ENCODE peak calls at places on chromosome 2, in six cellular contexts. One of them, this sample, is unnamed.

GRCh38 chr2:134104754-134105153 is 149.1 kb upstream of the MGAT5 start:
- DNase-seq in neuronal stem cell: no peak
- DNase-seq in mesenchymal stem cell: no peak
- DNase-seq in H1: no peak
- DNase-seq in IMR-90: no peak
- DNase-seq in trophoblast cell: no peak
- DNase-seq in this sample: no peak

GRCh38 chr2:206918258-206918657 is 21.1 kb upstream of the CPO start:
- DNase-seq in neuronal stem cell: no peak
- DNase-seq in IMR-90: no peak
- DNase-seq in trophoblast cell: no peak
- DNase-seq in H1: no peak
- DNase-seq in mesenchymal stem cell: no peak
- DNase-seq in this sample: no peak

GRCh38 chr2:88016948-88017779 is 817 bp upstream of the RNU2-63P start:
- DNase-seq in neuronal stem cell: peak; percentile 65
- DNase-seq in IMR-90: no peak
- DNase-seq in mesenchymal stem cell: no peak
- DNase-seq in trophoblast cell: no peak
- DNase-seq in H1: no peak
- DNase-seq in this sample: no peak

GRCh38 chr2:195658541-195658890 is 1.5 kb downstream of the SLC39A10 start:
- DNase-seq in H1: no peak
- DNase-seq in neuronal stem cell: no peak
- DNase-seq in trophoblast cell: peak; percentile 92
- DNase-seq in IMR-90: peak; percentile 90
- DNase-seq in mesenchymal stem cell: peak; percentile 80
- DNase-seq in this sample: no peak

GRCh38 chr2:28608829-28609400 is 113.1 kb downstream of the PLB1 start:
- DNase-seq in mesenchymal stem cell: no peak
- DNase-seq in neuronal stem cell: no peak
- DNase-seq in IMR-90: no peak
- DNase-seq in trophoblast cell: no peak
- DNase-seq in H1: no peak
- DNase-seq in this sample: no peak

GRCh38 chr2:109069430-109070194 is 59.4 kb upstream of the SH3RF3 start:
- DNase-seq in mesenchymal stem cell: no peak
- DNase-seq in IMR-90: no peak
- DNase-seq in neuronal stem cell: no peak
- DNase-seq in trophoblast cell: no peak
- DNase-seq in H1: no peak
- DNase-seq in this sample: peak; percentile 77

GRCh38 chr2:20217041-20217970 is 7.6 kb downstream of the SDC1 start:
- DNase-seq in neuronal stem cell: no peak
- DNase-seq in trophoblast cell: no peak
- DNase-seq in mesenchymal stem cell: no peak
- DNase-seq in IMR-90: no peak
- DNase-seq in H1: no peak
- DNase-seq in this sample: no peak

GRCh38 chr2:218540015-218540414 is 28.1 kb downstream of the USP37 start:
- DNase-seq in neuronal stem cell: no peak
- DNase-seq in H1: no peak
- DNase-seq in mesenchymal stem cell: peak; percentile 89
- DNase-seq in trophoblast cell: peak; percentile 32
- DNase-seq in IMR-90: peak; percentile 92
- DNase-seq in this sample: no peak

GRCh38 chr2:120470717-120471060 is 124.8 kb downstream of the INHBB start:
- DNase-seq in trophoblast cell: peak; percentile 39
- DNase-seq in IMR-90: no peak
- DNase-seq in neuronal stem cell: no peak
- DNase-seq in mesenchymal stem cell: no peak
- DNase-seq in H1: no peak
- DNase-seq in this sample: no peak

GRCh38 chr2:169131587-169132512 is 62.5 kb downstream of the DHRS9 start:
- DNase-seq in mesenchymal stem cell: peak; percentile 53
- DNase-seq in IMR-90: peak; percentile 41
- DNase-seq in trophoblast cell: peak; percentile 74
- DNase-seq in H1: no peak
- DNase-seq in neuronal stem cell: no peak
- DNase-seq in this sample: no peak

GRCh38 chr2:43010428-43011141 is 215.8 kb downstream of the ZFP36L2 start:
- DNase-seq in neuronal stem cell: no peak
- DNase-seq in IMR-90: peak; percentile 20
- DNase-seq in mesenchymal stem cell: no peak
- DNase-seq in trophoblast cell: peak; percentile 86
- DNase-seq in H1: no peak
- DNase-seq in this sample: no peak

GRCh38 chr2:227608469-227609338 is 5.9 kb downstream of the SCYGR3 start:
- DNase-seq in H1: no peak
- DNase-seq in IMR-90: no peak
- DNase-seq in neuronal stem cell: no peak
- DNase-seq in mesenchymal stem cell: no peak
- DNase-seq in trophoblast cell: peak; percentile 28
- DNase-seq in this sample: no peak

GRCh38 chr2:62398295-62398855 is 107.6 kb downstream of the TMEM17 start:
- DNase-seq in mesenchymal stem cell: no peak
- DNase-seq in IMR-90: no peak
- DNase-seq in neuronal stem cell: no peak
- DNase-seq in H1: no peak
- DNase-seq in trophoblast cell: no peak
- DNase-seq in this sample: no peak

GRCh38 chr2:160221391-160222276 is 21.6 kb upstream of the ITGB6 start:
- DNase-seq in neuronal stem cell: no peak
- DNase-seq in H1: no peak
- DNase-seq in mesenchymal stem cell: peak; percentile 70
- DNase-seq in IMR-90: peak; percentile 64
- DNase-seq in trophoblast cell: peak; percentile 84
- DNase-seq in this sample: no peak

GRCh38 chr2:223835701-223836532 is 1.5 kb downstream of the AP1S3 start:
- DNase-seq in mesenchymal stem cell: no peak
- DNase-seq in H1: no peak
- DNase-seq in IMR-90: no peak
- DNase-seq in neuronal stem cell: no peak
- DNase-seq in trophoblast cell: peak; percentile 45
- DNase-seq in this sample: peak; percentile 33

GRCh38 chr2:893311-893710 is 57.3 kb upstream of the SNTG2 start:
- DNase-seq in neuronal stem cell: no peak
- DNase-seq in IMR-90: no peak
- DNase-seq in mesenchymal stem cell: no peak
- DNase-seq in H1: peak; percentile 44
- DNase-seq in trophoblast cell: no peak
- DNase-seq in this sample: peak; percentile 98

GRCh38 chr2:71474116-71474743 is 20.9 kb downstream of the DYSF start:
- DNase-seq in mesenchymal stem cell: no peak
- DNase-seq in trophoblast cell: no peak
- DNase-seq in neuronal stem cell: no peak
- DNase-seq in H1: no peak
- DNase-seq in IMR-90: no peak
- DNase-seq in this sample: no peak

GRCh38 chr2:220154243-220154642 is 526.8 kb downstream of the SLC4A3 start:
- DNase-seq in mesenchymal stem cell: no peak
- DNase-seq in H1: no peak
- DNase-seq in IMR-90: no peak
- DNase-seq in trophoblast cell: no peak
- DNase-seq in neuronal stem cell: no peak
- DNase-seq in this sample: no peak

GRCh38 chr2:74037379-74037860 is 52.7 kb downstream of the TET3 start:
- DNase-seq in neuronal stem cell: no peak
- DNase-seq in IMR-90: peak; percentile 48
- DNase-seq in H1: no peak
- DNase-seq in trophoblast cell: peak; percentile 80
- DNase-seq in mesenchymal stem cell: peak; percentile 66
- DNase-seq in this sample: no peak

GRCh38 chr2:71800106-71800809 is 346.9 kb downstream of the DYSF start:
- DNase-seq in IMR-90: no peak
- DNase-seq in mesenchymal stem cell: no peak
- DNase-seq in H1: no peak
- DNase-seq in neuronal stem cell: no peak
- DNase-seq in trophoblast cell: no peak
- DNase-seq in this sample: no peak

GRCh38 chr2:70258532-70258875 is 567 bp downstream of the PCYOX1 start:
- DNase-seq in neuronal stem cell: peak; percentile 11
- DNase-seq in H1: no peak
- DNase-seq in mesenchymal stem cell: peak; percentile 63
- DNase-seq in IMR-90: peak; percentile 17
- DNase-seq in trophoblast cell: peak; percentile 18
- DNase-seq in this sample: no peak

GRCh38 chr2:38443021-38443541 is 66.0 kb upstream of the ATL2 start:
- DNase-seq in H1: no peak
- DNase-seq in IMR-90: no peak
- DNase-seq in mesenchymal stem cell: peak; percentile 49
- DNase-seq in neuronal stem cell: no peak
- DNase-seq in trophoblast cell: no peak
- DNase-seq in this sample: no peak

GRCh38 chr2:176729706-176730569 is 460.7 kb downstream of the MTX2 start:
- DNase-seq in H1: no peak
- DNase-seq in IMR-90: no peak
- DNase-seq in neuronal stem cell: no peak
- DNase-seq in mesenchymal stem cell: no peak
- DNase-seq in trophoblast cell: no peak
- DNase-seq in this sample: no peak

GRCh38 chr2:178479275-178479616 is 846 bp upstream of the FKBP7 start:
- DNase-seq in H1: no peak
- DNase-seq in IMR-90: no peak
- DNase-seq in trophoblast cell: no peak
- DNase-seq in mesenchymal stem cell: no peak
- DNase-seq in neuronal stem cell: no peak
- DNase-seq in this sample: no peak

GRCh38 chr2:112311932-112312331 is 36.5 kb downstream of the ZC3H6 start:
- DNase-seq in trophoblast cell: no peak
- DNase-seq in H1: no peak
- DNase-seq in mesenchymal stem cell: no peak
- DNase-seq in neuronal stem cell: no peak
- DNase-seq in IMR-90: no peak
- DNase-seq in this sample: no peak

GRCh38 chr2:27174638-27175037 is 25.8 kb downstream of the TCF23 start:
- DNase-seq in mesenchymal stem cell: peak; percentile 18
- DNase-seq in IMR-90: no peak
- DNase-seq in neuronal stem cell: no peak
- DNase-seq in trophoblast cell: no peak
- DNase-seq in H1: no peak
- DNase-seq in this sample: no peak

DNA sequence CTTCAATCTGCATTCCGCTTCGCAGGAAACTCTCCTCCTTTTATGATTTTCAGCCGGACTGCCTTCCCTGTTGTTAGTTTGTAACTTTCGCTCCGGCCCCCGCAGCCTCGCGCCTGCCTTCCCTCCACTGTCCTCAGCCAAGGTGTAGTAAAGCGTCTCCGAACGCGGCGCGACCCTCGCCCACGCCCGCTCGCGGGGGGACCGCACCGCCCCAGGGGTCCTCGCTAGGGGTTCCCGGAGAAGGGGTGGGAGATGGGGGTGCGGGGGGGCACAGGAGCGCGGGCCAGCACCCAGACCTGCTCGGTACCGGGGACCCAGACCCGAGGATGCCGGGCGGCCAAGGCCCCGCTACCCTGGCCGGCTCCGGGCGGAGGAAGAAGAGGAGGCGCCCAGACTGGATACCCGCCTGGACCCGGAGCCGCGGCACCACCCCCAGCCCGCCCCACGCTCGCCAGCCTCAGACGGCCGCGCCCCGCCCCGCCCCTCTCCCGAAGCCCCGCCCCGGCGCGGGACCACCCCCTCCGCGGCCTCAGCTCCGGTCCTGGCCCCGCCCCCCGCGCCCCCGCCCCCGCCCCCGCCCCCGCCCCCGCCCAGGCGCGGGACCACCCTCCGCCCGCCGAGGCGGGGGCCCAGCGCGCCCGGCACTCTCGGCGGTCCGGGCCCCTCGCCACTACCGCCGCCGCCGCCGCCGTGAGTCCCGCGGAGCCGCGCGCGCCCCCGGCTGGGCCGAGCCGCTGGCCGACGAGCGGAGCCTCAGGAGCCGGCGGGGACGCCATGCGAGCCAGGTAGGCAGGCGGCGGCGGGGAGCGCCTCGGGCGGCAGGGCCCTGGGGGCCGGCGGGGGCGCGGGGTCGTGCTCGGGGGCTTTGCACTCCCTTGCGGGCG is at the start of gene SH3BP4:
- DNase-seq in neuronal stem cell: peak; percentile 79
- DNase-seq in H1: no peak
- DNase-seq in IMR-90: peak; percentile 72
- DNase-seq in trophoblast cell: peak; percentile 74
- DNase-seq in mesenchymal stem cell: peak; percentile 84
- DNase-seq in this sample: peak; percentile 89
- H4K8ac ChIP-seq in neuronal stem cell: no peak within 1 kb of the TSS
- H4K8ac ChIP-seq in H1: peak within 1 kb of the TSS; percentile 74
- H4K8ac ChIP-seq in IMR-90: peak within 1 kb of the TSS; percentile 74
- H4K8ac ChIP-seq in trophoblast cell: peak within 1 kb of the TSS; percentile 63
- H4K8ac ChIP-seq in mesenchymal stem cell: peak within 1 kb of the TSS; percentile 98
- H4K8ac ChIP-seq in this sample: no peak within 1 kb of the TSS

DNA sequence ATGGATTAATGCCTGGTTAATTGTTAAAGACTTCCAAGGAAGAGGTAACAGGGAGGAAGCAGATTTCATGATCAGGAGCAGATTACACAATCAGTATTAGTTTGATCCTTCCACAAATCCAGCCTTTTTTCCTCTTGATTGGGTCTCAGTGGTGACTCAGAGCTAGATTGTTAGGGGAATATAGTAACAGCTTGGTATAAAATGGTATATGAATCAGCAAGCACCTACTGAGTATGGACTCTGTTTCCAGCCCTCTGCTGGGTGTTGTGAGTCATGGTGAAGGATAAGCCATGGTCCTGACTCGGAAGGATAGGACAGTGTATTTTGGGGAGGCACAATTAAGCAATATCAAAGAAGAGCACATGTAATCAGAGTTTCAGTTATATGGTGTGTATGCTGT is 272.4 kb upstream of the DPP10 start:
- DNase-seq in neuronal stem cell: no peak
- DNase-seq in trophoblast cell: no peak
- DNase-seq in mesenchymal stem cell: no peak
- DNase-seq in H1: no peak
- DNase-seq in IMR-90: no peak
- DNase-seq in this sample: no peak
- H3K14ac ChIP-seq in neuronal stem cell: no peak overlapping the region
- H3K14ac ChIP-seq in trophoblast cell: no peak overlapping the region
- H3K14ac ChIP-seq in mesenchymal stem cell: no peak overlapping the region
- H3K14ac ChIP-seq in H1: no peak overlapping the region
- H3K14ac ChIP-seq in IMR-90: no peak overlapping the region
- H3K14ac ChIP-seq in this sample: no peak overlapping the region

GRCh38 chr2:200054681-200055468 is 99.5 kb downstream of the MAIP1 start:
- DNase-seq in IMR-90: no peak
- DNase-seq in neuronal stem cell: peak; percentile 29
- DNase-seq in H1: peak; percentile 59
- DNase-seq in mesenchymal stem cell: no peak
- DNase-seq in trophoblast cell: no peak
- DNase-seq in this sample: peak; percentile 87
- H2BK120ac ChIP-seq in IMR-90: no peak overlapping the region
- H2BK120ac ChIP-seq in neuronal stem cell: peak overlapping the region; percentile 16
- H2BK120ac ChIP-seq in H1: peak overlapping the region; percentile 89
- H2BK120ac ChIP-seq in mesenchymal stem cell: no peak overlapping the region
- H2BK120ac ChIP-seq in trophoblast cell: peak overlapping the region; percentile 30
- H2BK120ac ChIP-seq in this sample: no peak overlapping the region

GRCh38 chr2:118983133-118983532 is 41.1 kb downstream of the MARCO start:
- DNase-seq in trophoblast cell: no peak
- DNase-seq in H1: no peak
- DNase-seq in IMR-90: no peak
- DNase-seq in mesenchymal stem cell: no peak
- DNase-seq in neuronal stem cell: no peak
- DNase-seq in this sample: no peak
- H4K8ac ChIP-seq in trophoblast cell: no peak overlapping the region
- H4K8ac ChIP-seq in H1: no peak overlapping the region
- H4K8ac ChIP-seq in IMR-90: no peak overlapping the region
- H4K8ac ChIP-seq in mesenchymal stem cell: no peak overlapping the region
- H4K8ac ChIP-seq in neuronal stem cell: no peak overlapping the region
- H4K8ac ChIP-seq in this sample: no peak overlapping the region

GRCh38 chr2:166924967-166925366 is 36.7 kb downstream of the XIRP2 start:
- DNase-seq in trophoblast cell: no peak
- DNase-seq in H1: no peak
- DNase-seq in neuronal stem cell: no peak
- DNase-seq in IMR-90: no peak
- DNase-seq in mesenchymal stem cell: no peak
- DNase-seq in this sample: no peak
- H3K14ac ChIP-seq in trophoblast cell: no peak overlapping the region
- H3K14ac ChIP-seq in H1: no peak overlapping the region
- H3K14ac ChIP-seq in neuronal stem cell: no peak overlapping the region
- H3K14ac ChIP-seq in IMR-90: no peak overlapping the region
- H3K14ac ChIP-seq in mesenchymal stem cell: no peak overlapping the region
- H3K14ac ChIP-seq in this sample: no peak overlapping the region